ENCODE peak calls at places on chromosomes 2 and 18, in four cellular contexts. A is ovary, V is right atrium auricular region, Z is tibial nerve. Y is an unnamed sample.

GRCh38 chr2:101140978-101141655 is 10.1 kb downstream of the TBC1D8 start:
- DNase-seq in V (no peak), A (no peak), Z (no peak), Y (no peak)

GRCh38 chr2:68806511-68807109 is 64.6 kb downstream of the BMP10 start:
- DNase-seq in Z (no peak), V (no peak), A (no peak), Y (no peak)

GRCh38 chr2:168015274-168015953 is 232.0 kb downstream of the STK39 start:
- DNase-seq in A (no peak), Z (no peak), V (no peak), Y (no peak)

GRCh38 chr2:31931916-31932315 is 78.9 kb downstream of the MEMO1 start:
- DNase-seq in V (no peak), A (no peak), Z (no peak), Y (no peak)

GRCh38 chr2:159419403-159419802 is 132.9 kb upstream of the WDSUB1 start:
- DNase-seq in V (no peak), A (no peak), Z (no peak), Y (no peak)

GRCh38 chr2:139217641-139218040 is 437.5 kb upstream of the NXPH2 start:
- DNase-seq in Z (no peak), V (no peak), A (no peak), Y (no peak)

GRCh38 chr2:44942304-44943030 is 965 bp downstream of the SIX3 start:
- DNase-seq in A (no peak), Z (no peak), V (no peak), Y (no peak)

GRCh38 chr2:132037527-132038178 is 124.1 kb downstream of the ANKRD30BL start:
- DNase-seq in V (no peak), Z (no peak), A (no peak), Y (no peak)

GRCh38 chr2:104734937-104735586 is 118.9 kb upstream of the POU3F3 start:
- DNase-seq in A (no peak), V (no peak), Z (no peak), Y (no peak)

GRCh38 chr2:130245976-130246375 is 47.7 kb upstream of the TUBA3E start:
- DNase-seq in V (no peak), A (no peak), Z (no peak), Y (no peak)

GRCh38 chr2:108377815-108378630 is at the start of gene SULT1C4:
- DNase-seq in A (peak), Z (no peak), V (peak), Y (no peak)

GRCh38 chr2:149019768-149020167 is 18.7 kb upstream of the LYPD6B start:
- DNase-seq in Z (no peak), V (peak), A (no peak), Y (no peak)

GRCh38 chr18:70243131-70243530 is 37.6 kb upstream of the RTTN start:
- DNase-seq in Z (no peak), V (no peak), A (no peak), Y (no peak)

GRCh38 chr18:78584167-78585022 is 395.2 kb upstream of the SALL3 start:
- DNase-seq in V (no peak), A (no peak), Z (no peak), Y (no peak)

GRCh38 chr2:225378984-225379383 is 20.5 kb upstream of the NYAP2 start:
- DNase-seq in V (no peak), Z (no peak), A (no peak), Y (no peak)

GRCh38 chr2:170736628-170737027 is 21.5 kb downstream of the SP5 start:
- DNase-seq in V (no peak), Z (no peak), A (no peak), Y (no peak)

GRCh38 chr2:45627911-45628310 is 16.8 kb upstream of the SRBD1 start:
- DNase-seq in Z (no peak), A (no peak), V (no peak), Y (no peak)

GRCh38 chr2:40240067-40240466 is 211.8 kb downstream of the SLC8A1 start:
- DNase-seq in A (peak), V (peak), Z (peak), Y (peak)

GRCh38 chr2:55157474-55157884 is 74.6 kb downstream of the CLHC1 start:
- DNase-seq in V (no peak), A (no peak), Z (no peak), Y (no peak)

GRCh38 chr2:190023860-190024259 is 38.7 kb downstream of the MSTN start:
- DNase-seq in A (no peak), V (no peak), Z (no peak), Y (peak)

GRCh38 chr18:77304263-77304662 is 54.6 kb downstream of the GALR1 start:
- DNase-seq in Z (no peak), A (no peak), V (no peak), Y (no peak)

GRCh38 chr2:163748420-163748819 is 12.6 kb upstream of the FIGN start:
- DNase-seq in A (no peak), Z (no peak), V (no peak), Y (no peak)

GRCh38 chr2:65388051-65388531 is 44.3 kb downstream of the SPRED2 start:
- DNase-seq in A (no peak), V (no peak), Z (no peak), Y (no peak)

GRCh38 chr2:178328037-178328436 is 122.9 kb downstream of the PRKRA start:
- DNase-seq in A (no peak), V (no peak), Z (no peak), Y (no peak)

GRCh38 chr2:172101008-172101706 is 1.5 kb downstream of the DLX2 start:
- DNase-seq in V (no peak), A (no peak), Z (no peak), Y (no peak)

GRCh38 chr2:172102858-172103359 is at the start of gene DLX2:
- DNase-seq in V (peak), A (peak), Z (peak), Y (no peak)

GRCh38 chr2:172100080-172101007 is 2.4 kb downstream of the DLX2 start:
- DNase-seq in A (no peak), V (no peak), Z (no peak), Y (no peak)

GRCh38 chr2:172102159-172102857 is 392 bp downstream of the DLX2 start:
- DNase-seq in Z (no peak), V (no peak), A (no peak), Y (no peak)

GRCh38 chr2:172101707-172102158 is 967 bp downstream of the DLX2 start:
- DNase-seq in A (no peak), V (no peak), Z (no peak), Y (no peak)
- H3K4me3 ChIP-seq in A (no peak), V (peak), Z (peak), Y (peak)

GRCh38 chr18:51197661-51198424 is at the start of gene MEX3C:
- DNase-seq in A (peak), Z (peak), V (peak), Y (peak)
- TF ChIP-seq CTCF in A (peak), Z (peak), V (no peak), Y (peak)

GRCh38 chr2:46945671-46946070 is 30.1 kb upstream of the MCFD2 start:
- DNase-seq in Z (no peak), A (no peak), V (no peak), Y (no peak)

GRCh38 chr2:46947841-46948240 is 32.2 kb upstream of the MCFD2 start:
- DNase-seq in Z (no peak), A (no peak), V (no peak), Y (no peak)

GRCh38 chr2:46942891-46943626 is 27.5 kb upstream of the MCFD2 start:
- DNase-seq in A (no peak), Z (no peak), V (no peak), Y (no peak)

GRCh38 chr2:46942143-46942526 is 26.5 kb upstream of the MCFD2 start:
- DNase-seq in Z (no peak), V (peak), A (no peak), Y (no peak)

DNA sequence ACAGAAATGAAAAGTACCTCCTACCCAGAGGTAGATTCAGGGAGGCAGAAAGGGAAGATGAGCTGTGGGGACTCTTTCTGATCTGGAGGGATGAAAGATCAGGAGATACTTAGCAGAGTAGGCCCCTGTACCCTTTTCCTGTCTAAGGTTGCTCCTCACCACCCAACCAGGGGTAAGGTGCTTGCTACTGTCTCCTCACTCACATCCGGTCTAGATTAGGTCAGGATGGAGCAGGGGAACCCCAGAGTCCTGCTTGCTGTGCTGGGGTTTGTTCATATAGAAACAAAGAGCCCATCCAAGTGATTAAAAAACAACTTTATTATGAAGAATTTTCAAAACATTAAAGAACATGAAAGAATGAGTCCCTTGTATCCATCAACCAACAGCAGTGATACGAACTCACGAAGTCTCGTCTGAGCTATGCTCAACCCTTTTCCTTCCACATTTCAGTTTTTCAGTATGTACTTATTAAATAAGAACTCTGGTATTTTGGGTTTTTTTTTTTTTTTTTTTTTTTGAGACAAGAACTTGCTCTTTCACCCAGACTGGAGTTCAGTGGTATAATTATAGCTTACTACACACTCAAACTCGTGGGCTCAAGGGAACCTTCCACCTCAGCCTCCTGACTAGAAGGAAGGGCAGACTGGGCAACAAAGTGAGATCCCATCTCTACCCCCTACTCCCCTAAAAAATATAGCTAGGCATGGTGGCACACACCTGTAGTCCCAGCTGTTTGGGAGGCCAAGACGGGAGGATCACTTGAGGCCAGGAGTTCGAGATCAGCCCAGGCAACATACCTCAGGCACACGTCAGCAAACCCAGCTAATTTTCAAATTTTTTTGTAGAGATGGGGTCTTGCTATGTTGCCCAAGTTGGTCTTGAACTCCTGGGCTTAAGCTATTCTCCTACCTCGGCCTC is 28.5 kb upstream of the MCFD2 start:
- DNase-seq in A (no peak), V (no peak), Z (no peak), Y (no peak)
- H3K4me3 ChIP-seq in A (no peak), V (no peak), Z (no peak), Y (peak)

GRCh38 chr2:216069028-216069427 is 12.6 kb downstream of the PECR start:
- DNase-seq in A (no peak), Z (no peak), V (no peak), Y (no peak)

GRCh38 chr2:216066255-216066654 is 15.4 kb downstream of the PECR start:
- DNase-seq in Z (no peak), V (no peak), A (no peak), Y (no peak)

GRCh38 chr2:216059233-216059834 is 22.3 kb downstream of the PECR start:
- DNase-seq in V (no peak), A (no peak), Z (no peak), Y (no peak)

GRCh38 chr2:216064684-216065083 is 16.9 kb downstream of the PECR start:
- DNase-seq in A (no peak), Z (no peak), V (no peak), Y (no peak)

GRCh38 chr2:216064014-216064630 is 17.5 kb downstream of the PECR start:
- DNase-seq in A (no peak), V (no peak), Z (no peak), Y (no peak)
- TF ChIP-seq CTCF in A (no peak), V (no peak), Z (no peak), Y (no peak)

DNA sequence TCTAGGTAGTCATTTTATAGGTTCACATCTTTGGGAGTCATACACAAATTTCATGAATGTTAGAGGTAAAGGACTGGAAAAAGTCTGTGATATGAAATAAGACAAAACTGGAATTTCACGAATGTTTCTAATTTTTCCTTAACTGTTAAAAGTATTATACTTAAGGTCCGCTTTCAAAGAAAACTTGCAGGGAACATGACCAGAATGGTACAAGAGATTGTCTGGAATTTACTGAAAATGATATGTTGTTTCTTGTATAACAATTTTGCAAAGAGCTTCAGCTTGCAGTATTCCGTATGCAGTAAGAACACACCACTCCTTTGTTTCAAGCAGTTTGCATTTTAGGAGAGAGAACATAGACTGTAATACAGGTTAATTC is 1.6 kb downstream of the DDX1 start:
- DNase-seq in V (no peak), Z (no peak), A (no peak), Y (no peak)
- H3K4me3 ChIP-seq in V (no peak), Z (no peak), A (no peak), Y (peak)

DNA sequence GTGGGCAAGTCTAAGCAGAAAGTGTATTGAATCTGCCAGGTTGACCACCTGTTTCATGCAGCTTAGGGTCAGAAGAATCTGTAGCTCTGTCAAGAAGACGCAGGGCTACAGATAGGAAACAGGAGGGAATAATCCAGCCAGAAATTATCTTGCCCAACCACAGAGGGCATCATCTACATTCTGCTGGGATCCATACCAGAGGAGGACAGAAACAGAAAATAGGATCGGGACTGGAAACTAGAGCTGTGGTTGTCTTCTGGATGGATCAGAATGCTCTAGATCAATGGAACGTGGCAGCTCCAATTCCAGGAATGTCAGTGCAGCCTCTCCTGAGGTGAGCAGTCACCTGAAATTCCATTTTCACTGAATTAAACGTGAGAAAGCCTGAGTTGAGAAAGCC is 3.6 kb downstream of the SPATA3 start:
- DNase-seq in V (no peak), A (no peak), Z (no peak), Y (no peak)
- TF ChIP-seq CTCF in V (no peak), A (no peak), Z (no peak), Y (no peak)

GRCh38 chr2:1341409-1342120 is 71.7 kb upstream of the TPO start:
- DNase-seq in Z (no peak), V (no peak), A (no peak), Y (no peak)

DNA sequence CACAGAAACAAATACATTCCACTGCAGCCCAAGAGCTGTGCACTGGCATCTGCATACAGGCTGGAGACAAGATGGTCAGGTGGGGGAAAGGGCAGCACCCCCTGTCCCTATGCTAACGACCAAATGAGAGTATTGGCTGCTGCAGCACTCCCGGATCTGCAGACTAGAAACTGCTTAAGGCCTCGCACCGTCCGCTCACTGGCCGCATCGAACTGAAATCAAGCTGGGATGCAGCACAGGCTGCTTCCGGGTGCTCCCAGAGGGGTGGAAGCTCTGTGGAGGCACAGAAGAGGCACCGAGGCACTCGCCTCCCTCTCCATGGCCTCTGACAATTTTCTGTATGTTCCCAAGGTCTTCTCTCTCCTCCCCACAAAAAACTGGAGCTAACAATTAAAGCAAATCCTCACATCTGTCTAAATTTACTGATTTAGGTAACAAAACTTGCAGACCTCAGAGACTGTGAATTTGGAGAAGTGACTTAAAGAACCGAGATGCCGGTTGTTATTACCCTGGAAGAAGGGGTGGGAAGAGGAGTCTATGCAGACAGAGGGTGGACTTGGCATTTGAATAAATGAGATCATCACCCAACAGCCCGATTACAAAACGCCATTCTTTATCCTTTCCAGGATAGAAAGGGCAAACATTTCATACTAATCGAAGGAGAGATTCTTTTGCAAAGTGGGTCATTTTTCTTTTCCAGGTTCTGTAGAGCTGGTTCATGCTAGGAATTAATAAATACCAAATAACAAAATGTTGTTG is 73.3 kb upstream of the TPO start:
- DNase-seq in V (no peak), Z (no peak), A (no peak), Y (no peak)
- H3K4me3 ChIP-seq in V (no peak), Z (no peak), A (no peak), Y (no peak)

DNA sequence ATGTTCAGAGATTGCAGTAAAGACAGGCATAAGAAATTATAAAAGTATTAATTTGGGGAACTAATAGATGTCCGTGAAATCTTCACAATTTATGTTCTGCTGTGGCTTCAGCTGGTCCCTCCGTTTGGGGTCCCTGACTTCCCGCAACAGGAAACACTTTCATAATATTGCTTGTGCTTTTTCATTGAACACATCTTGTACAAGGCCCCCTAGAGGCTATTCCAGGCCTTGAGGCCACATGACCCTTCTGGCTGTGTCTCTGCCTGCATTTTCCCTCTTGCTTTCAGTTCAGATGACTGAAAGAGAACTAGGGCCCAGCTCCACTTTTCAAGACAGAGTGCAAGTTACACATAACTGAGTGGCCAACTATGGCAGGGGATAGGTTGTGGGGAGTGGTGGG is 164.1 kb downstream of the TMEM247 start:
- DNase-seq in V (no peak), Z (no peak), A (no peak), Y (no peak)
- TF ChIP-seq CTCF in V (no peak), Z (no peak), A (no peak), Y (no peak)

DNA sequence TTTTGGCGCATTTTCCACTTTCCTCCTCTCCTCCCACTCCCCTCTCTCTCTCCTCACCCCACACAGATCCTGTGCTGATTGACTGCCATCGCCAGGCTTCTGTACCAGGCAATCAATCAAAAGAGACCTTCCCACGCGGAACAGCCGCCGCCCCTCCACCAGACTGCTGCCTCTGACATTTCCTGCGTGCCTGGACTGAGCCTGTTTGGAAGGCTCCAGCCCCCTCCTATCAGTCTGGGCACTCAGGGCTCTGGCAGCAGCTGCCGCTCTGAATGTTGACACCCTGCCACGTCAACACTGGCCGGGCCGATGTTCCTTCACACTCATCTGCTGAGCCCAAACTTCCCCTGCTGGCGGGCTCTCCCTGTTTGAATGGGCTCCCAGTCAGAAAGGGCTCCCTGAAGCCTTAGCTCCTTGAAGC is 467.7 kb downstream of the EPHA4 start:
- DNase-seq in Z (peak), A (peak), V (peak), Y (no peak)
- H3K4me3 ChIP-seq in Z (no peak), A (no peak), V (no peak), Y (no peak)